ENCODE peak calls at places on chromosome 5, in five cellular contexts. One of them, this sample, is unnamed.

GRCh38 chr5:146620663-146621051 is 104.7 kb upstream of the GPR151 start:
- DNase-seq in NCI-H69: peak
- DNase-seq in Right ventricle myocardium superior: no peak
- DNase-seq in WERI-Rb-1: no peak
- DNase-seq in neuronal stem cell: peak
- DNase-seq in this sample: no peak

GRCh38 chr5:127070243-127070642 is 3.1 kb downstream of the C5orf63 start:
- DNase-seq in WERI-Rb-1: no peak
- DNase-seq in NCI-H69: no peak
- DNase-seq in neuronal stem cell: no peak
- DNase-seq in Right ventricle myocardium superior: no peak
- DNase-seq in this sample: no peak

GRCh38 chr5:58241383-58241782 is 218.5 kb downstream of the PLK2 start:
- DNase-seq in WERI-Rb-1: no peak
- DNase-seq in neuronal stem cell: no peak
- DNase-seq in NCI-H69: peak
- DNase-seq in Right ventricle myocardium superior: no peak
- DNase-seq in this sample: no peak

GRCh38 chr5:5726401-5726800 is 303.9 kb downstream of the ICE1 start:
- DNase-seq in NCI-H69: no peak
- DNase-seq in WERI-Rb-1: no peak
- DNase-seq in neuronal stem cell: no peak
- DNase-seq in Right ventricle myocardium superior: no peak
- DNase-seq in this sample: no peak

GRCh38 chr5:139276426-139276825 is 17.1 kb upstream of the MATR3 start:
- DNase-seq in NCI-H69: no peak
- DNase-seq in Right ventricle myocardium superior: no peak
- DNase-seq in WERI-Rb-1: no peak
- DNase-seq in neuronal stem cell: no peak
- DNase-seq in this sample: peak

GRCh38 chr5:139795074-139796001 is at the start of gene PSD2:
- DNase-seq in neuronal stem cell: peak
- DNase-seq in NCI-H69: peak
- DNase-seq in WERI-Rb-1: peak
- DNase-seq in Right ventricle myocardium superior: peak
- DNase-seq in this sample: peak

GRCh38 chr5:158658439-158659230 is 441.1 kb downstream of the EBF1 start:
- DNase-seq in Right ventricle myocardium superior: no peak
- DNase-seq in NCI-H69: no peak
- DNase-seq in WERI-Rb-1: no peak
- DNase-seq in neuronal stem cell: no peak
- DNase-seq in this sample: no peak

GRCh38 chr5:101943784-101944183 is 352.3 kb downstream of the SLCO4C1 start:
- DNase-seq in Right ventricle myocardium superior: no peak
- DNase-seq in neuronal stem cell: no peak
- DNase-seq in WERI-Rb-1: no peak
- DNase-seq in NCI-H69: peak
- DNase-seq in this sample: no peak

GRCh38 chr5:64333891-64334290 is 168.2 kb downstream of the RNF180 start:
- DNase-seq in Right ventricle myocardium superior: no peak
- DNase-seq in neuronal stem cell: peak
- DNase-seq in WERI-Rb-1: no peak
- DNase-seq in NCI-H69: no peak
- DNase-seq in this sample: no peak

GRCh38 chr5:141094481-141095262 is at the start of gene PCDHB2:
- DNase-seq in WERI-Rb-1: peak
- DNase-seq in Right ventricle myocardium superior: no peak
- DNase-seq in neuronal stem cell: peak
- DNase-seq in NCI-H69: peak
- DNase-seq in this sample: no peak

GRCh38 chr5:1285141-1285540 is 9.7 kb downstream of the TERT start:
- DNase-seq in WERI-Rb-1: no peak
- DNase-seq in neuronal stem cell: no peak
- DNase-seq in Right ventricle myocardium superior: no peak
- DNase-seq in NCI-H69: no peak
- DNase-seq in this sample: no peak